ENCODE peak calls at places on chromosome 13, in four cellular contexts. One of them, this sample, is unnamed.

GRCh38 chr13:27080018-27080948 is 91.3 kb downstream of the USP12 start:
- DNase-seq in effector memory CD4-positive, alpha-beta T cell: no peak
- DNase-seq in AML-193: no peak
- DNase-seq in tibial nerve: no peak
- DNase-seq in this sample: no peak

GRCh38 chr13:91740811-91741210 is 342.4 kb downstream of the GPC5 start:
- DNase-seq in tibial nerve: no peak
- DNase-seq in effector memory CD4-positive, alpha-beta T cell: no peak
- DNase-seq in AML-193: no peak
- DNase-seq in this sample: no peak

GRCh38 chr13:19845758-19846157 is 17.7 kb downstream of the ZMYM5 start:
- DNase-seq in effector memory CD4-positive, alpha-beta T cell: no peak
- DNase-seq in AML-193: no peak
- DNase-seq in tibial nerve: no peak
- DNase-seq in this sample: no peak

GRCh38 chr13:113907637-113908617 is 44.1 kb upstream of the GAS6 start:
- DNase-seq in effector memory CD4-positive, alpha-beta T cell: no peak
- DNase-seq in tibial nerve: no peak
- DNase-seq in AML-193: no peak
- DNase-seq in this sample: no peak

GRCh38 chr13:90233933-90234672 is 1113.4 kb upstream of the MIR17HG start:
- DNase-seq in AML-193: no peak
- DNase-seq in tibial nerve: no peak
- DNase-seq in effector memory CD4-positive, alpha-beta T cell: no peak
- DNase-seq in this sample: no peak

GRCh38 chr13:26538363-26539317 is 18.8 kb upstream of the WASF3 start:
- DNase-seq in tibial nerve: no peak
- DNase-seq in effector memory CD4-positive, alpha-beta T cell: no peak
- DNase-seq in AML-193: no peak
- DNase-seq in this sample: no peak

GRCh38 chr13:43273362-43273761 is 250.0 kb downstream of the DNAJC15 start:
- DNase-seq in effector memory CD4-positive, alpha-beta T cell: no peak
- DNase-seq in AML-193: no peak
- DNase-seq in tibial nerve: no peak
- DNase-seq in this sample: no peak

GRCh38 chr13:51004918-51005460 is 95.4 kb downstream of the RNASEH2B start:
- DNase-seq in AML-193: no peak
- DNase-seq in tibial nerve: no peak
- DNase-seq in effector memory CD4-positive, alpha-beta T cell: no peak
- DNase-seq in this sample: no peak

GRCh38 chr13:74687452-74688180 is 553.4 kb upstream of the KLF12 start:
- DNase-seq in effector memory CD4-positive, alpha-beta T cell: no peak
- DNase-seq in tibial nerve: no peak
- DNase-seq in AML-193: no peak
- DNase-seq in this sample: no peak

GRCh38 chr13:50156722-50157121 is 141.5 kb downstream of the KCNRG start:
- DNase-seq in AML-193: no peak
- DNase-seq in effector memory CD4-positive, alpha-beta T cell: no peak
- DNase-seq in tibial nerve: no peak
- DNase-seq in this sample: no peak

GRCh38 chr13:29563941-29564340 is 31.5 kb downstream of the SLC7A1 start:
- DNase-seq in tibial nerve: no peak
- DNase-seq in AML-193: no peak
- DNase-seq in effector memory CD4-positive, alpha-beta T cell: no peak
- DNase-seq in this sample: no peak

GRCh38 chr13:82878536-82878935 is 1003.7 kb downstream of the SLITRK1 start:
- DNase-seq in tibial nerve: no peak
- DNase-seq in effector memory CD4-positive, alpha-beta T cell: no peak
- DNase-seq in AML-193: no peak
- DNase-seq in this sample: no peak

GRCh38 chr13:33455291-33455690 is 169.7 kb upstream of the STARD13 start:
- DNase-seq in tibial nerve: no peak
- DNase-seq in effector memory CD4-positive, alpha-beta T cell: no peak
- DNase-seq in AML-193: no peak
- DNase-seq in this sample: no peak

GRCh38 chr13:20264271-20265018 is 32.3 kb upstream of the GJB6 start:
- DNase-seq in tibial nerve: no peak
- DNase-seq in AML-193: no peak
- DNase-seq in effector memory CD4-positive, alpha-beta T cell: no peak
- DNase-seq in this sample: no peak

GRCh38 chr13:107847406-107847805 is 367.9 kb downstream of the LIG4 start:
- DNase-seq in effector memory CD4-positive, alpha-beta T cell: no peak
- DNase-seq in tibial nerve: no peak
- DNase-seq in AML-193: no peak
- DNase-seq in this sample: no peak

GRCh38 chr13:33236021-33236420 is 49.5 kb downstream of the STARD13 start:
- DNase-seq in tibial nerve: no peak
- DNase-seq in effector memory CD4-positive, alpha-beta T cell: no peak
- DNase-seq in AML-193: no peak
- DNase-seq in this sample: no peak

GRCh38 chr13:70842062-70842644 is 733.9 kb upstream of the KLHL1 start:
- DNase-seq in effector memory CD4-positive, alpha-beta T cell: no peak
- DNase-seq in tibial nerve: no peak
- DNase-seq in AML-193: no peak
- DNase-seq in this sample: no peak

GRCh38 chr13:20714161-20714560 is 10.7 kb downstream of the IL17D start:
- DNase-seq in effector memory CD4-positive, alpha-beta T cell: no peak
- DNase-seq in tibial nerve: no peak
- DNase-seq in AML-193: no peak
- DNase-seq in this sample: no peak

GRCh38 chr13:32316030-32316344 is 679 bp downstream of the BRCA2 start:
- DNase-seq in AML-193: no peak
- DNase-seq in effector memory CD4-positive, alpha-beta T cell: no peak
- DNase-seq in tibial nerve: no peak
- DNase-seq in this sample: no peak

GRCh38 chr13:40251343-40252032 is 415.0 kb downstream of the FOXO1 start:
- DNase-seq in AML-193: no peak
- DNase-seq in tibial nerve: no peak
- DNase-seq in effector memory CD4-positive, alpha-beta T cell: no peak
- DNase-seq in this sample: no peak

GRCh38 chr13:49635599-49636433 is 7.5 kb downstream of the ARL11 start:
- DNase-seq in AML-193: no peak
- DNase-seq in tibial nerve: no peak
- DNase-seq in effector memory CD4-positive, alpha-beta T cell: peak; percentile 3
- DNase-seq in this sample: no peak

GRCh38 chr13:30870049-30870884 is 35.8 kb upstream of the MEDAG start:
- DNase-seq in effector memory CD4-positive, alpha-beta T cell: no peak
- DNase-seq in tibial nerve: peak; percentile 91
- DNase-seq in AML-193: no peak
- DNase-seq in this sample: no peak

GRCh38 chr13:44331446-44331845 is 42.2 kb upstream of the SERP2 start:
- DNase-seq in tibial nerve: no peak
- DNase-seq in AML-193: no peak
- DNase-seq in effector memory CD4-positive, alpha-beta T cell: no peak
- DNase-seq in this sample: no peak

GRCh38 chr13:32025730-32026129 is 5.8 kb upstream of the FRY start:
- DNase-seq in AML-193: no peak
- DNase-seq in tibial nerve: no peak
- DNase-seq in effector memory CD4-positive, alpha-beta T cell: no peak
- DNase-seq in this sample: no peak

GRCh38 chr13:102400619-102401125 is 1.2 kb downstream of the FGF14 start:
- DNase-seq in effector memory CD4-positive, alpha-beta T cell: no peak
- DNase-seq in tibial nerve: no peak
- DNase-seq in AML-193: no peak
- DNase-seq in this sample: peak; percentile 64

GRCh38 chr13:112325142-112325808 is 50.9 kb upstream of the SPACA7 start:
- DNase-seq in AML-193: no peak
- DNase-seq in tibial nerve: no peak
- DNase-seq in effector memory CD4-positive, alpha-beta T cell: no peak
- DNase-seq in this sample: no peak

GRCh38 chr13:40149611-40150283 is 494.3 kb downstream of the COG6 start:
- DNase-seq in tibial nerve: no peak
- DNase-seq in AML-193: no peak
- DNase-seq in effector memory CD4-positive, alpha-beta T cell: no peak
- DNase-seq in this sample: no peak

GRCh38 chr13:39810091-39810877 is 154.8 kb downstream of the COG6 start:
- DNase-seq in effector memory CD4-positive, alpha-beta T cell: no peak
- DNase-seq in tibial nerve: no peak
- DNase-seq in AML-193: no peak
- DNase-seq in this sample: no peak

GRCh38 chr13:83450586-83450985 is 431.7 kb downstream of the SLITRK1 start:
- DNase-seq in AML-193: no peak
- DNase-seq in effector memory CD4-positive, alpha-beta T cell: no peak
- DNase-seq in tibial nerve: no peak
- DNase-seq in this sample: no peak

GRCh38 chr13:79749985-79750551 is 269.1 kb downstream of the NDFIP2 start:
- DNase-seq in tibial nerve: peak; percentile 67
- DNase-seq in AML-193: no peak
- DNase-seq in effector memory CD4-positive, alpha-beta T cell: no peak
- DNase-seq in this sample: no peak

GRCh38 chr13:44230071-44230470 is 143.6 kb upstream of the SERP2 start:
- DNase-seq in tibial nerve: no peak
- DNase-seq in effector memory CD4-positive, alpha-beta T cell: no peak
- DNase-seq in AML-193: no peak
- DNase-seq in this sample: no peak

GRCh38 chr13:48001127-48001881 is at the start of gene SUCLA2:
- DNase-seq in effector memory CD4-positive, alpha-beta T cell: peak; percentile 72
- DNase-seq in tibial nerve: peak; percentile 68
- DNase-seq in AML-193: peak; percentile 90
- DNase-seq in this sample: peak; percentile 96

GRCh38 chr13:100506600-100507422 is 81.8 kb downstream of the GGACT start:
- DNase-seq in effector memory CD4-positive, alpha-beta T cell: no peak
- DNase-seq in AML-193: no peak
- DNase-seq in tibial nerve: no peak
- DNase-seq in this sample: no peak